ENCODE peak calls at places on chromosomes 4 and X, in four cellular contexts. S is tibial nerve, J is A549, R is GM12864. V is an unnamed sample.

GRCh38 chr4:107800686-107801085 is 24.0 kb upstream of the SGMS2 start:
- DNase-seq in S (no peak), J (no peak), R (no peak), V (no peak)

GRCh38 chr4:140448830-140449229 is 21.4 kb upstream of the CLGN start:
- DNase-seq in S (no peak), J (no peak), R (no peak), V (no peak)

GRCh38 chr4:170398228-170398627 is 308.5 kb upstream of the AADAT start:
- DNase-seq in S (no peak), J (no peak), R (no peak), V (no peak)

GRCh38 chr4:37825943-37826281 is 574 bp upstream of the PGM2 start:
- DNase-seq in S (no peak), J (no peak), R (no peak), V (no peak)

GRCh38 chr4:13329963-13330362 is 154.2 kb downstream of the RAB28 start:
- DNase-seq in S (no peak), J (no peak), R (no peak), V (no peak)

GRCh38 chrX:83469551-83469950 is 38.5 kb upstream of the POU3F4 start:
- DNase-seq in S (no peak), J (peak; percentile 0), R (no peak), V (no peak)

GRCh38 chrX:12802741-12803140 is 11.5 kb downstream of the PRPS2 start:
- DNase-seq in S (no peak), J (no peak), R (no peak), V (no peak)

GRCh38 chrX:103554687-103555417 is 30.5 kb upstream of the TCEAL4 start:
- DNase-seq in S (no peak), J (no peak), R (peak; percentile 34), V (no peak)

GRCh38 chr4:143355540-143356217 is 19.0 kb downstream of the GAB1 start:
- DNase-seq in S (no peak), J (no peak), R (no peak), V (no peak)

GRCh38 chrX:56107320-56107719 is 124.8 kb upstream of the KLF8 start:
- DNase-seq in S (no peak), J (no peak), R (no peak), V (no peak)

GRCh38 chr4:16206301-16206700 is 20.0 kb downstream of the TAPT1 start:
- DNase-seq in S (no peak), J (no peak), R (no peak), V (no peak)

GRCh38 chr4:59637596-59637995 is 1562.5 kb upstream of the ADGRL3 start:
- DNase-seq in S (no peak), J (no peak), R (no peak), V (no peak)

GRCh38 chrX:150032742-150033141 is 94.5 kb upstream of the EOLA2 start:
- DNase-seq in S (no peak), J (no peak), R (no peak), V (no peak)

GRCh38 chrX:33725556-33726232 is 406.4 kb downstream of the FAM47A start:
- DNase-seq in S (no peak), J (no peak), R (no peak), V (no peak)

GRCh38 chr4:3045500-3045850 is 28.9 kb downstream of the HTT-AS start:
- DNase-seq in S (peak; percentile 28), J (no peak), R (no peak), V (no peak)

GRCh38 chr4:77815651-77816050 is 3.5 kb downstream of the CNOT6L start:
- DNase-seq in S (no peak), J (no peak), R (no peak), V (no peak)

GRCh38 chr4:104735174-104735573 is 240.5 kb upstream of the CXXC4 start:
- DNase-seq in S (no peak), J (no peak), R (no peak), V (no peak)
- TF ChIP-seq CTCF in S (no peak), J (no peak), R (no peak), V (no peak)

GRCh38 chrX:153580700-153581386 is 18.1 kb downstream of the CCNQ start:
- DNase-seq in S (no peak), J (no peak), R (no peak), V (no peak)
- TF ChIP-seq CTCF in S (no peak), J (peak; percentile 30), R (no peak), V (no peak)

GRCh38 chrX:68490644-68491043 is 8.2 kb upstream of the YIPF6 start:
- DNase-seq in S (no peak), J (peak; percentile 69), R (no peak), V (no peak)
- TF ChIP-seq CTCF in S (peak; percentile 25), J (peak; percentile 42), R (peak; percentile 21), V (no peak)

GRCh38 chrX:98448524-98448923 is 1564.8 kb downstream of the RPA4 start:
- DNase-seq in S (no peak), J (no peak), R (no peak), V (no peak)
- TF ChIP-seq CTCF in S (no peak), J (no peak), R (no peak), V (no peak)

GRCh38 chrX:151753313-151754041 is 18.9 kb downstream of the CNGA2 start:
- DNase-seq in S (peak; percentile 20), J (peak; percentile 50), R (no peak), V (peak; percentile 23)
- TF ChIP-seq CTCF in S (peak; percentile 78), J (peak; percentile 72), R (peak; percentile 85), V (peak; percentile 88)

V was measured in breast epithelium.